ENCODE peak calls at places on chromosomes 6 and 20, in six cellular contexts. Z is A549, X is K562, O is endothelial cell of umbilical vein, R is HepG2, N is GM12878. K is an unnamed sample.
A peak's percentile ranks its signal among the peaks of the same experiment; 100 is the strongest.

GRCh38 chr20:13659288-13659687 is 20.6 kb upstream of the TASP1 start:
- DNase-seq in Z (no peak), X (no peak), O (no peak), R (no peak), N (peak; percentile 70), K (no peak)

GRCh38 chr6:104954091-104954797 is 2.7 kb upstream of the LIN28B start:
- DNase-seq in Z (no peak), X (no peak), O (no peak), R (peak; percentile 71), N (no peak), K (peak; percentile 55)

GRCh38 chr6:121592261-121592935 is 157.0 kb downstream of the GJA1 start:
- DNase-seq in Z (no peak), X (no peak), O (no peak), R (no peak), N (no peak), K (no peak)

GRCh38 chr6:17980329-17980728 is 7.1 kb downstream of the KIF13A start:
- DNase-seq in Z (no peak), X (no peak), O (no peak), R (no peak), N (no peak), K (no peak)

GRCh38 chr6:45607818-45608217 is 230.1 kb upstream of the SUPT3H start:
- DNase-seq in Z (no peak), X (no peak), O (no peak), R (no peak), N (no peak), K (peak; percentile 81)

GRCh38 chr20:17845701-17846475 is 122.7 kb downstream of the SNX5 start:
- DNase-seq in Z (no peak), X (no peak), O (no peak), R (peak; percentile 76), N (no peak), K (peak; percentile 35)

GRCh38 chr6:167441653-167442644 is 117.1 kb downstream of the TTLL2 start:
- DNase-seq in Z (no peak), X (no peak), O (no peak), R (no peak), N (no peak), K (no peak)

GRCh38 chr6:39088331-39088730 is 26.7 kb downstream of the SAYSD1 start:
- DNase-seq in Z (peak; percentile 17), X (peak; percentile 33), O (peak; percentile 37), R (peak; percentile 39), N (no peak), K (peak; percentile 65)

GRCh38 chr20:52760791-52761190 is 211.4 kb upstream of the TSHZ2 start:
- DNase-seq in Z (no peak), X (no peak), O (no peak), R (no peak), N (no peak), K (no peak)

GRCh38 chr6:9131616-9132015 is 696.3 kb upstream of the SLC35B3 start:
- DNase-seq in Z (no peak), X (no peak), O (no peak), R (no peak), N (no peak), K (no peak)

GRCh38 chr6:140992678-140993077 is 1140.0 kb upstream of the GJE1 start:
- DNase-seq in Z (no peak), X (no peak), O (no peak), R (no peak), N (no peak), K (no peak)

GRCh38 chr6:138246650-138247440 is 28.6 kb upstream of the PBOV1 start:
- DNase-seq in Z (no peak), X (no peak), O (peak; percentile 15), R (no peak), N (no peak), K (no peak)

GRCh38 chr6:148538251-148539190 is 195.9 kb downstream of the SASH1 start:
- DNase-seq in Z (no peak), X (no peak), O (no peak), R (no peak), N (no peak), K (no peak)

GRCh38 chr20:32110727-32111126 is 1.2 kb downstream of the TM9SF4 start:
- DNase-seq in Z (no peak), X (no peak), O (no peak), R (no peak), N (no peak), K (no peak)

GRCh38 chr20:32111763-32112162 is 2.2 kb downstream of the TM9SF4 start:
- DNase-seq in Z (no peak), X (no peak), O (no peak), R (no peak), N (no peak), K (no peak)

GRCh38 chr20:32110173-32110704 is 725 bp downstream of the TM9SF4 start:
- DNase-seq in Z (no peak), X (no peak), O (no peak), R (no peak), N (no peak), K (no peak)

GRCh38 chr20:32112862-32113261 is 3.3 kb downstream of the TM9SF4 start:
- DNase-seq in Z (no peak), X (no peak), O (no peak), R (no peak), N (no peak), K (peak; percentile 98)

DNA sequence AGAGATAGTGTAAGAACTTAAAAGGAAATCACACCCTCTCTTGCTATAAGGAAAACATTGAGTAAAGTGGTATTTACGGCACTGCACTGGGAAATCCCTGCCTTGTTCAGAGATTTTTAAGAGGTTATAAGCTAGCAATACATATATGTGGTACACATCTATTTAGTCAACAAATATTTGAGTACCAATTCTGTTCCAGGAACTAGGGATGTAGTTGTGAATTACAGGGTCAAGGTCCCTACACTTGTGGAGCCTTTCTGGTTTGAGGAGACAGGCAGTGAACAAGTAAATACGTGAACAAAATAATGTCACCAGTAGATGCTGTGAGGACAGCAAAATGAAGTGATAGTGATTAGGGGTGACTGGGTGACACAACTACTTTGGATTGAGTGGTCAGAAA is 1.8 kb downstream of the TM9SF4 start:
- DNase-seq in Z (no peak), X (no peak), O (no peak), R (peak; percentile 35), N (no peak), K (no peak)
- H3K4me3 ChIP-seq in Z (no peak overlapping the region), X (no peak overlapping the region), O (no peak overlapping the region), R (peak overlapping the region; percentile 84), N (peak overlapping the region; percentile 98), K (no peak overlapping the region)

DNA sequence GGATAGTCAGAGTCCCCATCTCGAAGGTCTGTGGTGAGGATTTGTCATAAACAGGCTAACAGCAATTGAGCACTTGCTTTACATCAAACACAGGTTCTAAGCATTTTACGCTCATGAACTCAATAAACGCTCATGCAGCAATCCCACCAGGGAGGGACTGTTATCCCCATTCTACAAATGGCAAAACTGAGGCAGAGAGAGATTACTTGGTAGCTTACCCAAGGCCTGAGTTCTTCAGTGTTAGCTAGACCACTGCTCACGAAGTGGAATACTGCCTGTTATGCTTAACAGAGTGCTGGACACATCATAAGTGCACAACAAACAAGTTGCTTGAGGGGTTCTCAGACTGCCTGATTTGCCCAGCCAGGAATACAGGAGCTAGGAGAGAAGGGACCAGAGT is 23.7 kb upstream of the TCP11 start:
- DNase-seq in Z (no peak), X (no peak), O (no peak), R (no peak), N (no peak), K (no peak)
- TF ChIP-seq MYC in Z (no peak), X (no peak), O (no peak), R (no peak), N (no peak), K (no peak)

DNA sequence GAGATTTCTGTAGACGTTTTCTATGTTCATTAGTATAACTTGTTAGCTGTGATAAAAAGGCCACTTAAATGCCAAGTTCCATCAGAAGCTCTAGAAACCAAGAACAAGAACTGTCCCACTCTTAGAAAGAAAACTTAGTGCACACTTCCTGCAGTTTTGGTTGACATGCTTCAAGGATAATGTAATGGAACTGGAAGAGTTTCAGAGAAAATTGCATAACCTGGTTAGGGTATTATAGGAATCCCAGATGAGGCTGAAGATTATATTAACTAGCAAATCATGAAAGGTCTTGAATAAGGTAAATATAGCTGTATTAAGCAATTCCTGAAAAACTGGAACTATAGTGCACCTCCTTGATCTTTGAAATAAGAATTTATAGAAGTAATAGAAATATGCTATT is 1.8 kb upstream of the PHACTR2 start:
- DNase-seq in Z (no peak), X (no peak), O (no peak), R (peak; percentile 46), N (no peak), K (no peak)
- H3K4me3 ChIP-seq in Z (no peak overlapping the region), X (no peak overlapping the region), O (no peak overlapping the region), R (no peak overlapping the region), N (no peak overlapping the region), K (no peak overlapping the region)

DNA sequence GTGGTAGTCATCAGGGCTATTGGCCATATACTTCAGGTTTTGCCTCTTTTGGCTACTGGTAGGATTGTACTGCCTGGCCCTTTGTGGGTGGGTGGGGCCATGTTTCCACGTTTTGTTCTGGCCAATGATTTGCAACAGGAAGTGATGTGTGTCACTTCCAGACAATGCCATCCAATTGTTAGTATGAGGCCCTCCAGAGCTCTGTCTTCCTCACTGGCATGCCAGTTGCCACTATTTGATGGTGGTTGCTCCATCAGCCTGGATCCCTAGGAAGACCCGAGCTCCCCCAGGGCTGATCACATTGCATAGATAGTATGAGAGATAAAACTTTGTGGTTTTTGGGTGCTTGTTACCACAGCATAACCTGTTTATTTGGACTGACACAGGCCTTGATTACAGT is 7.7 kb upstream of the LRRN4 start:
- DNase-seq in Z (no peak), X (no peak), O (no peak), R (no peak), N (no peak), K (peak; percentile 16)
- TF ChIP-seq MYC in Z (no peak), X (no peak), O (no peak), R (no peak), N (no peak), K (no peak)

GRCh38 chr6:69007781-69008180 is 372.7 kb downstream of the ADGRB3 start:
- DNase-seq in Z (no peak), X (no peak), O (no peak), R (no peak), N (no peak), K (no peak)
- H3K4me3 ChIP-seq in Z (no peak overlapping the region), X (no peak overlapping the region), O (no peak overlapping the region), R (no peak overlapping the region), N (no peak overlapping the region), K (no peak overlapping the region)